ENCODE peak calls at places on chromosome 7, in nine cellular contexts. L, J, Q, S, C, E, O, W and K are unnamed samples.

GRCh38 chr7:111148134-111148533 is 57.2 kb downstream of the LRRN3 start:
- DNase-seq in J (no peak), O (no peak), C (no peak), E (no peak), S (no peak), W (no peak), L (no peak), Q (no peak), K (no peak)

GRCh38 chr7:116802144-116802747 is 60.1 kb upstream of the CAPZA2 start:
- DNase-seq in E (no peak), S (no peak), C (no peak), W (no peak), J (no peak), L (no peak), O (no peak), Q (no peak), K (peak; percentile 66)

GRCh38 chr7:106059556-106059955 is 52.6 kb downstream of the SYPL1 start:
- DNase-seq in W (no peak), C (no peak), E (no peak), O (no peak), L (no peak), Q (no peak), S (no peak), J (no peak), K (no peak)

GRCh38 chr7:102472126-102473041 is 6.3 kb downstream of the POLR2J start:
- DNase-seq in Q (no peak), S (peak; percentile 20), C (no peak), L (no peak), E (no peak), J (no peak), O (peak; percentile 13), W (no peak), K (no peak)

GRCh38 chr7:69309601-69310000 is 288.7 kb upstream of the AUTS2 start:
- DNase-seq in W (no peak), Q (no peak), S (no peak), E (no peak), J (no peak), L (no peak), O (no peak), C (no peak), K (no peak)

GRCh38 chr7:156793334-156793733 is 99.6 kb downstream of the LMBR1 start:
- DNase-seq in S (no peak), L (no peak), O (no peak), E (no peak), W (no peak), J (no peak), Q (no peak), C (no peak), K (no peak)

GRCh38 chr7:90551036-90551435 is 45.1 kb upstream of the CDK14 start:
- DNase-seq in E (no peak), L (peak; percentile 27), S (no peak), J (no peak), W (peak; percentile 6), O (no peak), C (no peak), Q (no peak), K (no peak)

GRCh38 chr7:117110480-117111315 is 157.4 kb downstream of the ST7 start:
- DNase-seq in S (no peak), J (peak; percentile 14), Q (no peak), O (no peak), E (no peak), W (no peak), L (no peak), C (peak; percentile 77), K (no peak)

GRCh38 chr7:44057849-44058758 is 7.3 kb downstream of the PGAM2 start:
- DNase-seq in S (no peak), E (no peak), L (no peak), W (peak; percentile 2), O (peak; percentile 8), Q (no peak), C (no peak), J (no peak), K (no peak)

GRCh38 chr7:108529341-108529740 is 3.4 kb upstream of the PNPLA8 start:
- DNase-seq in J (no peak), Q (no peak), O (no peak), W (no peak), C (no peak), E (no peak), S (no peak), L (peak; percentile 62), K (peak; percentile 64)

GRCh38 chr7:5354460-5355279 is 69.0 kb downstream of the TNRC18 start:
- DNase-seq in E (peak; percentile 91), S (peak; percentile 73), J (no peak), L (no peak), O (peak; percentile 73), C (no peak), W (peak; percentile 74), Q (no peak), K (no peak)

GRCh38 chr7:22154130-22154529 is 202.8 kb downstream of the RAPGEF5 start:
- DNase-seq in J (no peak), L (no peak), Q (no peak), S (no peak), W (no peak), O (no peak), E (no peak), C (peak; percentile 22), K (peak; percentile 86)

GRCh38 chr7:50667789-50668226 is 102.6 kb upstream of the DDC start:
- DNase-seq in O (no peak), S (no peak), E (no peak), L (no peak), J (no peak), Q (no peak), W (peak; percentile 50), C (no peak), K (no peak)
- H3K36me3 ChIP-seq in O (no peaks in the 10 kb centered on the region), S (peaks cover 23% of the 10 kb centered on the region), E (no peaks in the 10 kb centered on the region), L (peaks cover 13% of the 10 kb centered on the region), J (no peaks in the 10 kb centered on the region), Q (no peaks in the 10 kb centered on the region), W (peaks cover 12% of the 10 kb centered on the region), C (no peaks in the 10 kb centered on the region), K (peaks cover 19% of the 10 kb centered on the region)

GRCh38 chr7:151424799-151425198 is 15.0 kb upstream of the WDR86 start:
- DNase-seq in O (no peak), Q (no peak), E (no peak), S (no peak), C (no peak), J (no peak), W (no peak), L (no peak), K (no peak)
- H3K27me3 ChIP-seq in O (no peaks in the 10 kb centered on the region), Q (no peaks in the 10 kb centered on the region), E (no peaks in the 10 kb centered on the region), S (no peaks in the 10 kb centered on the region), C (no peaks in the 10 kb centered on the region), J (no peaks in the 10 kb centered on the region), W (no peaks in the 10 kb centered on the region), L (no peaks in the 10 kb centered on the region), K (no peaks in the 10 kb centered on the region)

DNA sequence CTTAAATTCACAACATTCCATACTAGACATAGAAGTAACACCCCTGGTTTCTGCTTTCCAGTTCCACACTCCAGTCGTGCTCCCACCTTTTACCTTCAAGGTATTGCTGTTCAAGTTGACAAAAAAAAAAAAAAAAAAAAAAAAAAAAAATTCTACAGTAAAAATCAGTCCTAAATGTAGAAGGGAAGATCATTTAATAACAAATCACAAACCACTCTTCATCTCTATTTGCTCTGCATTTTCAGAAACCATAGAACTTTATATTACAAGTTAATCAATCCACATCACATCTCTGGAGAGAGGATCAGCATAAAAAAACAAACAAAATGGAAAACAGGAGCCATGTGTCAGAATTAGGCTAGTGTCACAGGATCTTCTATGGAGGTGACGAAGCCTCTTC is 206.3 kb upstream of the KLF14 start:
- DNase-seq in O (no peak), E (no peak), J (no peak), W (no peak), S (no peak), Q (no peak), C (no peak), L (no peak), K (no peak)
- H3K4me1 ChIP-seq in O (peaks cover 25% of the 10 kb centered on the region), E (peaks cover 5% of the 10 kb centered on the region), J (peaks cover 58% of the 10 kb centered on the region), W (peaks cover 44% of the 10 kb centered on the region), S (peaks cover 74% of the 10 kb centered on the region), Q (no peaks in the 10 kb centered on the region), C (peaks cover 88% of the 10 kb centered on the region), L (no peaks in the 10 kb centered on the region), K (peaks cover 12% of the 10 kb centered on the region)

GRCh38 chr7:151348970-151349369 is 7.4 kb downstream of the NUB1 start:
- DNase-seq in L (no peak), S (no peak), C (no peak), Q (no peak), E (no peak), W (no peak), J (no peak), O (no peak), K (no peak)
- H3K36me3 ChIP-seq in L (peaks cover 49% of the 10 kb centered on the region), S (peaks cover 50% of the 10 kb centered on the region), C (peaks cover 41% of the 10 kb centered on the region), Q (no peaks in the 10 kb centered on the region), E (peaks cover 6% of the 10 kb centered on the region), W (peaks cover 16% of the 10 kb centered on the region), J (peaks cover 9% of the 10 kb centered on the region), O (no peaks in the 10 kb centered on the region), K (peaks cover 41% of the 10 kb centered on the region)

GRCh38 chr7:114086906-114087651 is 168.3 kb upstream of the PPP1R3A start:
- DNase-seq in L (peak; percentile 29), J (no peak), S (peak; percentile 23), Q (peak; percentile 30), C (no peak), E (peak; percentile 73), W (peak; percentile 75), O (peak; percentile 59), K (no peak)
- H3K27me3 ChIP-seq in L (peaks cover 5% of the 10 kb centered on the region), J (peaks cover 18% of the 10 kb centered on the region), S (peaks cover 17% of the 10 kb centered on the region), Q (peaks cover 42% of the 10 kb centered on the region), C (peaks cover 37% of the 10 kb centered on the region), E (no peaks in the 10 kb centered on the region), W (no peaks in the 10 kb centered on the region), O (no peaks in the 10 kb centered on the region), K (peaks cover 64% of the 10 kb centered on the region)

GRCh38 chr7:77328669-77329068 is 87.5 kb downstream of the GSAP start:
- DNase-seq in E (no peak), Q (no peak), J (no peak), S (no peak), C (no peak), L (no peak), O (no peak), W (no peak), K (no peak)

GRCh38 chr7:77327067-77327931 is 88.8 kb downstream of the GSAP start:
- DNase-seq in C (no peak), S (no peak), L (peak; percentile 33), E (no peak), J (no peak), W (peak; percentile 16), O (no peak), Q (peak; percentile 57), K (no peak)

GRCh38 chr7:77329466-77330168 is 86.5 kb downstream of the GSAP start:
- DNase-seq in J (no peak), S (no peak), O (no peak), C (no peak), Q (no peak), W (no peak), L (no peak), E (no peak), K (no peak)

GRCh38 chr7:77326131-77326530 is 90.0 kb downstream of the GSAP start:
- DNase-seq in L (no peak), Q (no peak), O (no peak), J (no peak), C (no peak), S (no peak), W (no peak), E (no peak), K (no peak)

GRCh38 chr7:77327932-77328628 is 88.1 kb downstream of the GSAP start:
- DNase-seq in O (no peak), S (no peak), E (no peak), L (no peak), C (peak; percentile 40), J (no peak), W (no peak), Q (no peak), K (no peak)
- H3K4me1 ChIP-seq in O (no peaks in the 10 kb centered on the region), S (peaks cover 32% of the 10 kb centered on the region), E (no peaks in the 10 kb centered on the region), L (peaks cover 44% of the 10 kb centered on the region), C (peaks cover 15% of the 10 kb centered on the region), J (peaks cover 34% of the 10 kb centered on the region), W (no peaks in the 10 kb centered on the region), Q (no peaks in the 10 kb centered on the region), K (no peaks in the 10 kb centered on the region)